ENCODE peak calls at places on chromosomes 4 and X, in four cellular contexts. U is OCI-LY7; V is AG04449; K is CD8-positive, alpha-beta T cell. L is an unnamed sample.

GRCh38 chr4:89879201-89879600 is 15.5 kb upstream of the MMRN1 start:
- DNase-seq in U (no peak), V (no peak), K (no peak), L (no peak)

GRCh38 chr4:169314906-169315305 is 44.1 kb upstream of the SH3RF1 start:
- DNase-seq in U (no peak), V (no peak), K (no peak), L (peak)

GRCh38 chr4:167219090-167219489 is 15.2 kb downstream of the SPOCK3 start:
- DNase-seq in U (no peak), V (no peak), K (no peak), L (no peak)

GRCh38 chrX:149462849-149463248 is 42.3 kb downstream of the IDS start:
- DNase-seq in U (no peak), V (no peak), K (no peak), L (peak)

GRCh38 chr4:72326692-72327632 is 242.1 kb downstream of the ADAMTS3 start:
- DNase-seq in U (peak), V (peak), K (no peak), L (peak)

GRCh38 chr4:13891544-13891939 is 264.0 kb upstream of the BOD1L1 start:
- DNase-seq in U (no peak), V (no peak), K (no peak), L (peak)

GRCh38 chr4:147547314-147548056 is 66.6 kb downstream of the EDNRA start:
- DNase-seq in U (no peak), V (no peak), K (no peak), L (peak)

GRCh38 chr4:152248347-152248746 is 287.5 kb downstream of the FBXW7 start:
- DNase-seq in U (no peak), V (no peak), K (no peak), L (no peak)

GRCh38 chr4:78749972-78750727 is 26.0 kb upstream of the BMP2K start:
- DNase-seq in U (peak), V (no peak), K (no peak), L (no peak)

GRCh38 chr4:107213410-107213809 is 177.3 kb upstream of the DKK2 start:
- DNase-seq in U (no peak), V (no peak), K (no peak), L (peak)

GRCh38 chrX:1165535-1166196 is 46.8 kb downstream of the CRLF2 start:
- DNase-seq in U (peak), V (no peak), K (no peak), L (no peak)

GRCh38 chr4:1198070-1198844 is 25.9 kb upstream of the SPON2 start:
- DNase-seq in U (no peak), V (no peak), K (no peak), L (peak)

GRCh38 chr4:139587452-139587851 is 31.4 kb upstream of the SETD7 start:
- DNase-seq in U (no peak), V (no peak), K (no peak), L (no peak)

GRCh38 chr4:15182600-15183222 is 180.4 kb downstream of the CPEB2 start:
- DNase-seq in U (no peak), V (no peak), K (no peak), L (peak)

GRCh38 chr4:186790630-186791029 is 67.0 kb upstream of the FAT1 start:
- DNase-seq in U (no peak), V (no peak), K (no peak), L (no peak)

GRCh38 chr4:134952775-134953174 is 751.2 kb upstream of the PABPC4L start:
- DNase-seq in U (no peak), V (no peak), K (no peak), L (no peak)

GRCh38 chrX:45807572-45808425 is 607.1 kb upstream of the DIPK2B start:
- DNase-seq in U (no peak), V (peak), K (no peak), L (peak)

GRCh38 chrX:116781926-116782325 is 319.1 kb upstream of the CT83 start:
- DNase-seq in U (no peak), V (no peak), K (no peak), L (no peak)

GRCh38 chrX:24231169-24231568 is 81.6 kb downstream of the ZFX start:
- DNase-seq in U (no peak), V (peak), K (no peak), L (peak)

GRCh38 chrX:124209792-124210576 is 122.5 kb upstream of the TEX13D start:
- DNase-seq in U (no peak), V (no peak), K (no peak), L (no peak)

GRCh38 chr4:182240161-182241130 is 2.8 kb upstream of the TENM3 start:
- DNase-seq in U (no peak), V (peak), K (no peak), L (peak)

GRCh38 chrX:103565752-103566151 is 19.6 kb upstream of the TCEAL4 start:
- DNase-seq in U (no peak), V (peak), K (no peak), L (peak)

GRCh38 chrX:38215141-38215540 is 5.5 kb downstream of the SRPX start:
- DNase-seq in U (no peak), V (no peak), K (no peak), L (peak)

GRCh38 chr4:185186769-185187168 is 17.0 kb downstream of the CFAP97 start:
- DNase-seq in U (no peak), V (no peak), K (no peak), L (no peak)

GRCh38 chr4:179872751-179873150 is 2370.5 kb upstream of the TENM3 start:
- DNase-seq in U (no peak), V (no peak), K (no peak), L (no peak)

GRCh38 chrX:70769659-70770232 is 138.8 kb downstream of the TEX11 start:
- DNase-seq in U (peak), V (no peak), K (no peak), L (peak)

GRCh38 chr4:51925307-51925706 is 82.4 kb downstream of the DCUN1D4 start:
- DNase-seq in U (no peak), V (no peak), K (no peak), L (no peak)

GRCh38 chrX:118116308-118117068 is at the start of gene KLHL13:
- DNase-seq in U (no peak), V (no peak), K (no peak), L (peak)

GRCh38 chr4:151709071-151709470 is 51.7 kb downstream of the GATB start:
- DNase-seq in U (no peak), V (no peak), K (no peak), L (no peak)

GRCh38 chr4:180811556-180811955 is 1431.6 kb upstream of the TENM3 start:
- DNase-seq in U (peak), V (no peak), K (no peak), L (no peak)

GRCh38 chrX:12955882-12956703 is 18.8 kb upstream of the TMSB4X start:
- DNase-seq in U (peak), V (peak), K (no peak), L (peak)

GRCh38 chrX:10350991-10351390 is 194.2 kb downstream of the CLCN4 start:
- DNase-seq in U (no peak), V (no peak), K (no peak), L (peak)

GRCh38 chr4:184769285-184769825 is 35.5 kb upstream of the CENPU start:
- DNase-seq in U (no peak), V (no peak), K (no peak), L (no peak)

GRCh38 chr4:108881190-108881589 is 118.3 kb upstream of the ETNPPL start:
- DNase-seq in U (no peak), V (peak), K (no peak), L (peak)

GRCh38 chr4:38865445-38865844 is 2.2 kb upstream of the FAM114A1 start:
- DNase-seq in U (no peak), V (no peak), K (no peak), L (no peak)

GRCh38 chrX:68415289-68415688 is 18.0 kb downstream of the OPHN1 start:
- DNase-seq in U (no peak), V (no peak), K (no peak), L (peak)

GRCh38 chr4:142402925-142403324 is 443.2 kb downstream of the INPP4B start:
- DNase-seq in U (no peak), V (no peak), K (no peak), L (no peak)

GRCh38 chr4:5894266-5894665 is 1.4 kb upstream of the CRMP1 start:
- DNase-seq in U (no peak), V (no peak), K (no peak), L (no peak)

GRCh38 chrX:129781134-129782014 is 1.6 kb downstream of the SASH3 start:
- DNase-seq in U (peak), V (no peak), K (peak), L (no peak)

GRCh38 chrX:129780441-129781105 is 824 bp downstream of the SASH3 start:
- DNase-seq in U (no peak), V (no peak), K (no peak), L (no peak)

GRCh38 chrX:129783176-129783776 is 3.5 kb downstream of the SASH3 start:
- DNase-seq in U (no peak), V (no peak), K (no peak), L (no peak)

GRCh38 chrX:129782015-129782495 is 2.3 kb downstream of the SASH3 start:
- DNase-seq in U (no peak), V (no peak), K (no peak), L (no peak)

DNA sequence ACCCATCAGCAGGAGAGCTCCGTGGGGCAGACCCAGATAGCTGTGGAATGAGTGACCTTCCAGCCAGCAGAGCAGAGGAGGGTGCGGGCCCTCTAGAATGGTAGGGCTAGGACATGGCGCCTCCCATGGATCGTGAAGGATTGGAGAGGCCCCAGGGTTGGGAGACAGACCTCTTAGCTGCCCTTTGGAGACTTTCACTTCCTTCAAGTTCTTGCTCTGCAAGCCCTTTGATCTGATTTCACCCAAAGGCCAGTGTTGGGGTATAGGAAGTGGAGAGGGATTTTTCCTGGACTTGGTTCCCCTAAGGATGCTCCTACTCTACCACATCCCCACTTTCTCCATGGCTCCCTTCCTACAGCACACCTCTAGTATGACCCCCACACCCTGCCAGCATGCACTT is 3.0 kb downstream of the SASH3 start:
- DNase-seq in U (no peak), V (no peak), K (no peak), L (no peak)
- H3K4me3 ChIP-seq in U (peak), V (no peak), K (peak), L (no peak)

GRCh38 chr4:48028654-48029053 is 12.1 kb downstream of the NIPAL1 start:
- DNase-seq in U (no peak), V (no peak), K (no peak), L (no peak)
- TF ChIP-seq CTCF in U (no peak), V (no peak), K (no peak), L (no peak)

GRCh38 chrX:15946783-15947550 is 92.4 kb upstream of the AP1S2 start:
- DNase-seq in U (no peak), V (peak), K (no peak), L (peak)
- H3K4me3 ChIP-seq in U (no peak), V (peak), K (no peak), L (no peak)

DNA sequence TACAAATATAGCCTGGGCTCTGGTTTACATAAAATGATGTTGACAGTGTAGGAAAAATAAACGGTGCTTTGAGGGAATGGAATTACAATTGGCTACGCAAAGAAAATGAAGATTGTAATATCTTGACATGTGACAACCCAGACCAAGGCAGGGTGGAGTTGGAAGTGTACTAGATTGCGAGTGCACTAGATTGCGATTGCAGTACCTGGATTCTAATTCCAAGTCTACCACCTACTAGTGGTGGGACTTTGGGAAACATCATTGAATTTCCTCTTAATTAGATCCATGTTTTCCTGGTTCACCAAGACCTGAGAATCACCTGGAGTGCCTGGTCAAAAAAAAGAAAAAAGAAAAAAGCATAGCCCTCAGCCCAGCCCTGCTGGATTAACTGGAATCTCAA is 18.6 kb downstream of the EGF start:
- DNase-seq in U (no peak), V (no peak), K (no peak), L (no peak)
- TF ChIP-seq CTCF in U (no peak), V (no peak), K (no peak), L (no peak)

GRCh38 chr4:16524379-16524778 is 298.1 kb upstream of the TAPT1 start:
- DNase-seq in U (no peak), V (no peak), K (no peak), L (no peak)

GRCh38 chr4:16524911-16525574 is 298.8 kb upstream of the TAPT1 start:
- DNase-seq in U (no peak), V (no peak), K (no peak), L (peak)

GRCh38 chr4:16516796-16517413 is 290.6 kb upstream of the TAPT1 start:
- DNase-seq in U (no peak), V (peak), K (no peak), L (peak)

DNA sequence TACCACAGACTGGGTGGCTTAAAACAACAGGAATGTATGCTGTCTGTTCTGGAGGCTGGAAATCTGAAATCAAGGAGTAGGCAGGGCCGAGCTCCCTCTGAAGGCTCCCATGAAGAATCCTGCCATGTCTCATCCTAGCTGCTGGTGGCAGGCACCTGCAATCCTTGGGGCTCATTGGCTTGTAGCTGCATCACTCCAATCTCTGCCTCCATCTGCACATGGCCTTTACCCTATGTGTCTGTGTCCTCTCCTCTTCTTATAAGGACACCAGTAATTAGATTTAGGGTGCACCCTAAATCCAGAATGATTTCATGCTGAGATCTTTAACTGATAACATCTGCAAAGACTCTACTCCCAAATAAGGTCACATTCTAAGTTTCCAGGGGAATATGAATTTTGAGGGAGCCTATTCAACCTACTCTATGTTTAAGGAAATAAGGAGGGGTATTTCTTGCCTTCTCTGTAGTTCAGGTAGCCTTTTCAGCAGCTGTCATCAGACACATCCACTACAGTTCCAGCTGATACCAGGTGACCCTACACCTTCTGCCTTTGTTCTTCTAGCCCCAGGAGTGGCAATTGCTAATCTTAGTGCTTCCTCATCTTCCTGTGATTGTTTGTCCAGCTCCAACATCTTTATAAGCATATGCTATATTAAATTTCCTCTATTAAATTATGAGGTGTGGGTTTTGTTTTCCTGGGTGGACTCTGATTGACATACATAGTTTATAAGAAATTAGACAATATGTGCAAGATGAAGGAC is 295.1 kb upstream of the TAPT1 start:
- DNase-seq in U (no peak), V (no peak), K (no peak), L (no peak)
- H3K4me3 ChIP-seq in U (no peak), V (no peak), K (no peak), L (no peak)

GRCh38 chr4:20423420-20423819 is 171.7 kb downstream of the SLIT2 start:
- DNase-seq in U (no peak), V (no peak), K (no peak), L (no peak)

GRCh38 chr4:20418865-20419451 is 167.3 kb downstream of the SLIT2 start:
- DNase-seq in U (peak), V (peak), K (no peak), L (peak)

GRCh38 chr4:20421586-20421985 is 169.9 kb downstream of the SLIT2 start:
- DNase-seq in U (no peak), V (peak), K (no peak), L (no peak)

GRCh38 chr4:20420916-20421315 is 169.2 kb downstream of the SLIT2 start:
- DNase-seq in U (no peak), V (no peak), K (no peak), L (no peak)

GRCh38 chr4:20422398-20422797 is 170.7 kb downstream of the SLIT2 start:
- DNase-seq in U (peak), V (no peak), K (no peak), L (peak)
- TF ChIP-seq CTCF in U (peak), V (peak), K (no peak), L (peak)